ENCODE peak calls at places on chromosomes 2 and 18, in five cellular contexts. A, V, K, F and X are unnamed samples. For H3K27me3 and H3K4me1, the result is how much of the 10 kb centered on the place peaks cover.

GRCh38 chr2:117128471-117128870 is 686.0 kb upstream of the DDX18 start:
- DNase-seq in V (no peak), K (no peak), A (no peak), F (no peak), X (no peak)

GRCh38 chr18:62828091-62828640 is 112.8 kb downstream of the PHLPP1 start:
- DNase-seq in A (no peak), F (no peak), V (no peak), K (no peak), X (no peak)

GRCh38 chr2:127705281-127706065 is 4.2 kb downstream of the SFT2D3 start:
- DNase-seq in F (no peak), V (no peak), K (no peak), A (no peak), X (no peak)

GRCh38 chr18:5600376-5601071 is 56.7 kb upstream of the EPB41L3 start:
- DNase-seq in K (no peak), F (no peak), V (no peak), A (no peak), X (no peak)

GRCh38 chr2:208407667-208408066 is 1.1 kb downstream of the PTH2R start:
- DNase-seq in F (no peak), A (no peak), K (no peak), V (no peak), X (no peak)

GRCh38 chr2:15919716-15920444 is 20.5 kb upstream of the MYCN start:
- DNase-seq in A (peak), V (no peak), F (peak), K (no peak), X (no peak)

GRCh38 chr2:187302619-187303018 is 145.4 kb downstream of the CALCRL start:
- DNase-seq in V (no peak), A (peak), F (no peak), K (no peak), X (no peak)

GRCh38 chr18:69088971-69089370 is 291.1 kb downstream of the CCDC102B start:
- DNase-seq in F (no peak), K (no peak), A (no peak), V (no peak), X (no peak)

GRCh38 chr2:12031871-12032270 is 285.4 kb downstream of the LPIN1 start:
- DNase-seq in F (no peak), K (no peak), A (no peak), V (no peak), X (no peak)

GRCh38 chr2:190860985-190861721 is 19.5 kb upstream of the GLS start:
- DNase-seq in K (no peak), F (no peak), A (peak), V (no peak), X (peak)

GRCh38 chr2:172307800-172308199 is 119.6 kb upstream of the ITGA6 start:
- DNase-seq in A (peak), K (no peak), V (peak), F (no peak), X (no peak)

DNA sequence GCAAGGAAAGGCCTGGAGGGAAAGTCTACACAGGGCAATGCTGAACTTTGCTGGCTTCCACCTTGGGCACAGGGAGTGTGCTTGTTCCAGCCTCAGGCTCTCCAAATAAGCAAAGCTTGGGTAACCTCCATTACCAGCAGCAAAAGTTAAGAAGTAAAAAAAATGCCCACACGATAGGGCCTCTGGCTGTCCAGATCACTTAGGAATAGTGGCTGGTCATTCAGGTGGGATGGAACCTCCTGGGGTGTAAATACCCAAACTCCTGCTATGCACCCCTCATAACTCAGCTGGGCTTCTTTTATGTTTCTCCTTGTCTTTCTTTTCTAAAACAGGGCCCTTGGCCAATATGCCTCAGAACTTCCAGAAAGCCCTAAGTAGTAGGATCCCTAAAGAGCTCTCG is 1.8 kb upstream of the OSR1 start:
- DNase-seq in V (no peak), A (no peak), F (no peak), K (peak), X (no peak)
- H3K27me3 ChIP-seq in V (half or more), A (under half), F (half or more), K (under half), X (half or more)

GRCh38 chr2:37211212-37211611 is 14.9 kb downstream of the CEBPZOS start:
- DNase-seq in F (no peak), A (no peak), V (no peak), K (no peak), X (no peak)

GRCh38 chr2:37219046-37219445 is 12.3 kb downstream of the CEBPZ start:
- DNase-seq in A (peak), K (no peak), F (no peak), V (no peak), X (no peak)

GRCh38 chr2:37211939-37212338 is 15.6 kb downstream of the CEBPZOS start:
- DNase-seq in K (no peak), F (no peak), A (no peak), V (no peak), X (no peak)

DNA sequence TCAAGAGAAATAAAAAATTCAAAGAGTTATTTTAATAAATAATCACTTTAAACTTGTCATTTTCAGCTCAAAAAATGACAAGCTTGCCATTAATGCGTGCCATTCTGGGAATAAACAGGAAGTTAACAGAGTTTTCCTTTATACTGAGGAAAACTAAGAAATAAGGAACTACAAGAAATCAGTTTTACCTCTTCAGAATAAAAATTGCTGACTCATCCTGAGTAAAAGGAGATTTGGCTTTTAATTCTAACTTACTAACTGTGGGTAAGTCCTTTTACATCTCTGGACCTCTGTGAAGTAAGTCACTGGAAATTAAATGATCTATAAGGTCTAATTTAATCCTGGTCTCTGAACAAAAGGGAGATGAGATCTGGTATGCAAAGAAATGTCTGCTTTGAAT is 16.1 kb downstream of the CEBPZ start:
- DNase-seq in A (no peak), K (no peak), V (no peak), F (no peak), X (no peak)
- H3K27ac ChIP-seq in A (no peak), K (no peak), V (no peak), F (no peak), X (no peak)

DNA sequence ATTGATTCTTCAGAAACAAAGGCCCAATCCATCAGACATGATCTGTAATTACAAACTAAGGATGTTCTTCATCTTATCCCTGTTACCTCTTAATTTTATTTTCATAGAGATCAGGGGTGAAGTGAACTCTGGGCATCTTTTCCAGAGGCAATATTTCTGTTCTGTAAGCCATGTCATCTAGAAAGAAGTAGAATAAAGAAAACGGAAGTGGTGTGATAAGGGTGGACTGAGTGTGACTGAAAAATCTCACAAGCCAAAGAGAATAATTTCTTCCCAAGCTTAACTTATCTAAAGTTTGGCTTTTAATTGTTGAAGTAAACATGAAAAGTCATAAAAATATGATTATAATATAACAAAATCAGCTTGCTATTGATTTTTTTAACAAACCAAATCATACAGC is 168.5 kb downstream of the ANKRD44 start:
- DNase-seq in A (no peak), F (no peak), K (no peak), V (no peak), X (no peak)
- H3K4me1 ChIP-seq in A (under half), F (under half), K (under half), V (under half), X (under half)

DNA sequence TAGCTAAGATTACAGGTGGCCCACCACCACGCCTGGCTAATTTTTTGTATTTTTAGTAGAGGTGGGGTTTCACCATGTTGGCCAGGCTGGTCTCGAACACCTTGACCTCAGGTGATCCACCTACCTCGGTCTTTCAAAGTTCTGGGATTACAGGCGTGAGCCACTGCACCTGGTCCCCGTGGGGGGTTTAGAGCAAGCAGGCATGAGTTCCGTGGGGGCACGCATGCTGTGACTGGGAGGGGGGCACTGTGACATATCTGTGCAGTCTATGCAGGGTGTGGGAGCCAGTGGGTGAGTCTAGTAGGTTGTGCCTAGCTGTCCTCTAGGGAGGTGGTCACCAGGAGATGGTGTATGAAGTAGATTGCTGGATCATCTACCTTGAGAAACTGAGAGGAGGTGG is 16.6 kb upstream of the ZDBF2 start:
- DNase-seq in F (no peak), V (no peak), A (no peak), K (peak), X (no peak)
- H3K27me3 ChIP-seq in F (half or more), V (half or more), A (under half), K (under half), X (half or more)

DNA sequence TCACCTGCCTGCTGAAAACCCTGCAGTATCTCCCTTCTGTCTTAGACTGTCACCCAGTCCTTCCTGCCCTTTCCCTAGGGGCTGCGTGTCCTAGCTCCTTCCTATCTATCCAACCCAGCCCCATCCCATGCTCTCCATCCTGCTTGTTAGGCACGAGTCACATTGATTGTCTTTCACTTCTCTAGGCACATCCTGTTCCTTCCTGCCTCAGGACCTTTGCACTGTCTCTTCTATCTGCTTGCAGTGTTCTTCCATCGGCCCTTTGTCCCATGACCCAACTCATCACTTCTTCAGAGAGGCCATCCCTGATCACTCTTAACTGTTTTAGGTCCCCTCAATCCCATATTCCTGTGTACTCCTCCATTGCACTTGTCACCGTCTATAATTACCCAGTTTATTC is 50.4 kb downstream of the MERTK start:
- DNase-seq in K (no peak), A (no peak), V (no peak), F (no peak), X (no peak)
- H3K27ac ChIP-seq in K (no peak), A (no peak), V (no peak), F (no peak), X (no peak)

DNA sequence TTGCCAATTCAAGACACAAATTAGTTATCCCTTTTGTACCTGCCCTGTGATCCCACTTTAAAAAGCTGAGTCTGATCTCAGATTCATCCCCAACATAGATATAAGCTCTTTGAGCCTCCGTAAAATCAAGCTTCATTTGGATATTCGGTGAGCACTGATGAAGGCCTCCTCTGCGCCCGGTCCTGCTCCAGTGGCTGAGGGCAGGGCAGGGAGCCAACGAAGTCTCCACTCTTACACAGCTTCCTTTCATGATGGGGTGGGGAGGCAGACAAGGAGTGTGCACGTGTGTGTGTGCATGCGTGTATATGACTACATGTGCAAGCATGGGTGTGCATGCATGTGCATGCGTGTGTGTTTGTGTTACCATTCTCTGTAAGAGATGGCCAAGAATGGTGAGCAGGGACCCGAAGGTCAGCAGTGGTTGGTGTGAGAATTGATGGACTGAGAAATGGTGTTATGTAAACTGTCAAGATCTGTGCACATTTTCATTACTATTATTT is 43.6 kb downstream of the IL1RL2 start:
- DNase-seq in V (no peak), K (peak), F (no peak), A (no peak), X (no peak)
- H3K4me1 ChIP-seq in V (under half), K (under half), F (under half), A (under half), X (under half)

GRCh38 chr2:148899638-148900318 is 24.8 kb downstream of the KIF5C start:
- DNase-seq in K (peak), V (no peak), A (no peak), F (no peak), X (no peak)
- H3K27me3 ChIP-seq in K (under half), V (under half), A (under half), F (under half), X (under half)